ENCODE peak calls at places on chromosomes 6 and 20, in six cellular contexts. One of them, this sample, is unnamed.

GRCh38 chr20:3667434-3668037 is 4.3 kb upstream of the GFRA4 start:
- DNase-seq in gastrocnemius medialis: no peak
- DNase-seq in spleen: no peak
- DNase-seq in esophagus squamous epithelium: no peak
- DNase-seq in Peyer's patch: no peak
- DNase-seq in breast epithelium: no peak
- DNase-seq in this sample: no peak

GRCh38 chr6:156798091-156798735 is 21.0 kb downstream of the ARID1B start:
- DNase-seq in gastrocnemius medialis: no peak
- DNase-seq in spleen: no peak
- DNase-seq in esophagus squamous epithelium: no peak
- DNase-seq in Peyer's patch: no peak
- DNase-seq in breast epithelium: no peak
- DNase-seq in this sample: no peak

GRCh38 chr20:37299718-37300529 is 10.5 kb downstream of the MANBAL start:
- DNase-seq in gastrocnemius medialis: no peak
- DNase-seq in spleen: no peak
- DNase-seq in esophagus squamous epithelium: no peak
- DNase-seq in Peyer's patch: no peak
- DNase-seq in breast epithelium: no peak
- DNase-seq in this sample: peak; percentile 62

GRCh38 chr6:3159805-3160781 is 2.7 kb upstream of the TUBB2A start:
- DNase-seq in gastrocnemius medialis: no peak
- DNase-seq in spleen: peak; percentile 79
- DNase-seq in esophagus squamous epithelium: peak; percentile 10
- DNase-seq in Peyer's patch: peak; percentile 90
- DNase-seq in breast epithelium: no peak
- DNase-seq in this sample: peak; percentile 78

GRCh38 chr6:116492331-116493067 is 18.9 kb upstream of the CALHM5 start:
- DNase-seq in gastrocnemius medialis: no peak
- DNase-seq in spleen: no peak
- DNase-seq in esophagus squamous epithelium: no peak
- DNase-seq in Peyer's patch: no peak
- DNase-seq in breast epithelium: no peak
- DNase-seq in this sample: no peak

GRCh38 chr20:46031701-46032254 is 2.8 kb downstream of the SLC12A5 start:
- DNase-seq in gastrocnemius medialis: no peak
- DNase-seq in spleen: no peak
- DNase-seq in esophagus squamous epithelium: no peak
- DNase-seq in Peyer's patch: no peak
- DNase-seq in breast epithelium: no peak
- DNase-seq in this sample: no peak

GRCh38 chr6:130760006-130760405 is 67.2 kb upstream of the SMLR1 start:
- DNase-seq in gastrocnemius medialis: no peak
- DNase-seq in spleen: no peak
- DNase-seq in esophagus squamous epithelium: no peak
- DNase-seq in Peyer's patch: no peak
- DNase-seq in breast epithelium: no peak
- DNase-seq in this sample: no peak

GRCh38 chr6:158561938-158562337 is 2.0 kb downstream of the TMEM181 start:
- DNase-seq in gastrocnemius medialis: no peak
- DNase-seq in spleen: peak; percentile 40
- DNase-seq in esophagus squamous epithelium: no peak
- DNase-seq in Peyer's patch: no peak
- DNase-seq in breast epithelium: no peak
- DNase-seq in this sample: no peak

GRCh38 chr6:37516920-37517405 is 17.3 kb upstream of the CCDC167 start:
- DNase-seq in gastrocnemius medialis: no peak
- DNase-seq in spleen: peak; percentile 79
- DNase-seq in esophagus squamous epithelium: no peak
- DNase-seq in Peyer's patch: no peak
- DNase-seq in breast epithelium: no peak
- DNase-seq in this sample: no peak

GRCh38 chr6:87407531-87407895 is 259 bp upstream of the CFAP206 start:
- DNase-seq in gastrocnemius medialis: no peak
- DNase-seq in spleen: no peak
- DNase-seq in esophagus squamous epithelium: no peak
- DNase-seq in Peyer's patch: no peak
- DNase-seq in breast epithelium: no peak
- DNase-seq in this sample: peak; percentile 67

GRCh38 chr6:4358414-4359107 is 223.2 kb upstream of the ECI2 start:
- DNase-seq in gastrocnemius medialis: peak; percentile 99
- DNase-seq in spleen: peak; percentile 82
- DNase-seq in esophagus squamous epithelium: peak; percentile 16
- DNase-seq in Peyer's patch: peak; percentile 82
- DNase-seq in breast epithelium: peak; percentile 96
- DNase-seq in this sample: peak; percentile 93
- TF ChIP-seq POLR2A in gastrocnemius medialis: peak; percentile 84
- TF ChIP-seq POLR2A in spleen: no peak
- TF ChIP-seq POLR2A in esophagus squamous epithelium: no peak
- TF ChIP-seq POLR2A in Peyer's patch: no peak
- TF ChIP-seq POLR2A in breast epithelium: no peak
- TF ChIP-seq POLR2A in this sample: no peak

GRCh38 chr20:19743650-19744015 is 14.4 kb upstream of the RIN2 start:
- DNase-seq in gastrocnemius medialis: no peak
- DNase-seq in spleen: no peak
- DNase-seq in esophagus squamous epithelium: no peak
- DNase-seq in Peyer's patch: no peak
- DNase-seq in breast epithelium: no peak
- DNase-seq in this sample: no peak

GRCh38 chr20:19742974-19743649 is 14.9 kb upstream of the RIN2 start:
- DNase-seq in gastrocnemius medialis: peak; percentile 56
- DNase-seq in spleen: no peak
- DNase-seq in esophagus squamous epithelium: no peak
- DNase-seq in Peyer's patch: no peak
- DNase-seq in breast epithelium: no peak
- DNase-seq in this sample: no peak

GRCh38 chr20:19745584-19745983 is 12.5 kb upstream of the RIN2 start:
- DNase-seq in gastrocnemius medialis: no peak
- DNase-seq in spleen: no peak
- DNase-seq in esophagus squamous epithelium: no peak
- DNase-seq in Peyer's patch: no peak
- DNase-seq in breast epithelium: no peak
- DNase-seq in this sample: no peak

GRCh38 chr20:19746396-19746795 is 11.7 kb upstream of the RIN2 start:
- DNase-seq in gastrocnemius medialis: no peak
- DNase-seq in spleen: no peak
- DNase-seq in esophagus squamous epithelium: no peak
- DNase-seq in Peyer's patch: no peak
- DNase-seq in breast epithelium: no peak
- DNase-seq in this sample: no peak

DNA sequence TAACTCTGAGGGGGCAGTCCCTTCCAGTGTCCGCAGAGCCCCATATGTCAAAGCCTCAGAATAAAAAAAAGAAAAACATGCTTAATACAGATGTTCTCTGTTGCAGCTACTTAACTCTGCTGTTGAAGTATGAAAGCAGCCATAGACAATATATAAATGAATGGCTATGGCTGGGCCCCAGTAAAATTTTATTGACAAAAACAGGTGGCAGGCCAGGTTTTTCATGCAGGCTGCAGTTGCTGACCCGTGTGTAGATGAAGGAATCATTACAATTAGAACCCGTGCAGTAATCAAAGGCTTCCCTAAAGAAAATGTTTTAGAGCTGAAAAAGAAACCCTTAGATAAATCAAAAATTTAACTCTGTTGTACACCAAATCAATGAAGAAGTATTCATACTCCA is 13.0 kb upstream of the RIN2 start:
- DNase-seq in gastrocnemius medialis: no peak
- DNase-seq in spleen: no peak
- DNase-seq in esophagus squamous epithelium: no peak
- DNase-seq in Peyer's patch: no peak
- DNase-seq in breast epithelium: no peak
- DNase-seq in this sample: no peak
- H3K36me3 ChIP-seq in gastrocnemius medialis: no peaks in the 10 kb centered on the region
- H3K36me3 ChIP-seq in spleen: no peaks in the 10 kb centered on the region
- H3K36me3 ChIP-seq in esophagus squamous epithelium: no peaks in the 10 kb centered on the region
- H3K36me3 ChIP-seq in Peyer's patch: no peaks in the 10 kb centered on the region
- H3K36me3 ChIP-seq in breast epithelium: no peaks in the 10 kb centered on the region
- H3K36me3 ChIP-seq in this sample: no peaks in the 10 kb centered on the region

GRCh38 chr20:1815502-1816085 is 79.6 kb upstream of the SIRPA start:
- DNase-seq in gastrocnemius medialis: no peak
- DNase-seq in spleen: no peak
- DNase-seq in esophagus squamous epithelium: no peak
- DNase-seq in Peyer's patch: no peak
- DNase-seq in breast epithelium: no peak
- DNase-seq in this sample: no peak
- H3K4me1 ChIP-seq in gastrocnemius medialis: peaks cover 67% of the 10 kb centered on the region
- H3K4me1 ChIP-seq in spleen: peaks cover 54% of the 10 kb centered on the region
- H3K4me1 ChIP-seq in esophagus squamous epithelium: peaks cover 16% of the 10 kb centered on the region
- H3K4me1 ChIP-seq in Peyer's patch: peaks cover 4% of the 10 kb centered on the region
- H3K4me1 ChIP-seq in breast epithelium: peaks cover 32% of the 10 kb centered on the region
- H3K4me1 ChIP-seq in this sample: peaks cover 41% of the 10 kb centered on the region

GRCh38 chr20:35742741-35743523 is 872 bp upstream of the RBM39 start:
- DNase-seq in gastrocnemius medialis: no peak
- DNase-seq in spleen: no peak
- DNase-seq in esophagus squamous epithelium: no peak
- DNase-seq in Peyer's patch: no peak
- DNase-seq in breast epithelium: no peak
- DNase-seq in this sample: no peak
- TF ChIP-seq POLR2A in gastrocnemius medialis: no peak
- TF ChIP-seq POLR2A in spleen: peak; percentile 55
- TF ChIP-seq POLR2A in esophagus squamous epithelium: no peak
- TF ChIP-seq POLR2A in Peyer's patch: no peak
- TF ChIP-seq POLR2A in breast epithelium: no peak
- TF ChIP-seq POLR2A in this sample: no peak

GRCh38 chr6:89695667-89696066 is 57.1 kb upstream of the LYRM2 start:
- DNase-seq in gastrocnemius medialis: no peak
- DNase-seq in spleen: no peak
- DNase-seq in esophagus squamous epithelium: no peak
- DNase-seq in Peyer's patch: no peak
- DNase-seq in breast epithelium: no peak
- DNase-seq in this sample: no peak

GRCh38 chr6:89692256-89692655 is 53.7 kb upstream of the LYRM2 start:
- DNase-seq in gastrocnemius medialis: no peak
- DNase-seq in spleen: no peak
- DNase-seq in esophagus squamous epithelium: no peak
- DNase-seq in Peyer's patch: no peak
- DNase-seq in breast epithelium: no peak
- DNase-seq in this sample: no peak

GRCh38 chr6:89690944-89691324 is 52.4 kb upstream of the LYRM2 start:
- DNase-seq in gastrocnemius medialis: no peak
- DNase-seq in spleen: no peak
- DNase-seq in esophagus squamous epithelium: no peak
- DNase-seq in Peyer's patch: no peak
- DNase-seq in breast epithelium: no peak
- DNase-seq in this sample: no peak

GRCh38 chr6:89693207-89693606 is 54.7 kb upstream of the LYRM2 start:
- DNase-seq in gastrocnemius medialis: no peak
- DNase-seq in spleen: no peak
- DNase-seq in esophagus squamous epithelium: no peak
- DNase-seq in Peyer's patch: no peak
- DNase-seq in breast epithelium: no peak
- DNase-seq in this sample: no peak

DNA sequence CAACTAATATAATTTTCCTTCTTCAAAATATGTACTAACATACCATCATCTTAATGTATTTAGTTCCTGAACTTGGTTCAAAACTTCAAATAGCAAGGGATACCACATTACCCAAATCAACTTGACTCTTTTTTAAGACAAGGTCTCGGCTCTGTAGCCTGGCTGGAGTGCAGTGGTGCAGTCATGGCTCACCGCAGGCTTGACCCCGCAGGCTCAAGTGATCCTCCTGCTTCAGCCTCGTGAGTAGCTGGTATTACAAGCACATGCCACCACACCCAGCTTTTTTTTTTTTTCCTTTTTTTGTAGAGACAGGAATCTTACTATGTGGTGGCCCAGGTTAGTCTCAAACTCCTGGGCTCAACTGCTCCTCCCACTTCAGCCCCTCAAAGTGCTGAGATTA is 55.9 kb upstream of the LYRM2 start:
- DNase-seq in gastrocnemius medialis: no peak
- DNase-seq in spleen: no peak
- DNase-seq in esophagus squamous epithelium: no peak
- DNase-seq in Peyer's patch: no peak
- DNase-seq in breast epithelium: no peak
- DNase-seq in this sample: no peak
- H3K36me3 ChIP-seq in gastrocnemius medialis: no peaks in the 10 kb centered on the region
- H3K36me3 ChIP-seq in spleen: peaks cover 2% of the 10 kb centered on the region
- H3K36me3 ChIP-seq in esophagus squamous epithelium: peaks cover 100% of the 10 kb centered on the region
- H3K36me3 ChIP-seq in Peyer's patch: peaks cover 84% of the 10 kb centered on the region
- H3K36me3 ChIP-seq in breast epithelium: no peaks in the 10 kb centered on the region
- H3K36me3 ChIP-seq in this sample: peaks cover 99% of the 10 kb centered on the region

GRCh38 chr20:57655812-57656161 is 35.6 kb upstream of the ZBP1 start:
- DNase-seq in gastrocnemius medialis: no peak
- DNase-seq in spleen: peak; percentile 48
- DNase-seq in esophagus squamous epithelium: no peak
- DNase-seq in Peyer's patch: no peak
- DNase-seq in breast epithelium: no peak
- DNase-seq in this sample: peak; percentile 40
- H3K4me1 ChIP-seq in gastrocnemius medialis: peaks cover 1% of the 10 kb centered on the region
- H3K4me1 ChIP-seq in spleen: peaks cover 27% of the 10 kb centered on the region
- H3K4me1 ChIP-seq in esophagus squamous epithelium: no peaks in the 10 kb centered on the region
- H3K4me1 ChIP-seq in Peyer's patch: peaks cover 8% of the 10 kb centered on the region
- H3K4me1 ChIP-seq in breast epithelium: no peaks in the 10 kb centered on the region
- H3K4me1 ChIP-seq in this sample: peaks cover 7% of the 10 kb centered on the region

This sample was measured in sigmoid colon.